ENCODE peak calls at places on chromosomes 3 and 15, in five cellular contexts. K, G, W, Z and L are unnamed samples.

GRCh38 chr15:88912500-88912921 is 668 bp downstream of the MFGE8 start:
- DNase-seq in Z (peak), K (no peak), G (peak), W (no peak), L (no peak)

GRCh38 chr3:17820704-17821103 is 78.3 kb upstream of the TBC1D5 start:
- DNase-seq in G (no peak), K (no peak), Z (no peak), W (no peak), L (no peak)

GRCh38 chr3:435161-435560 is 238.6 kb downstream of the CHL1 start:
- DNase-seq in K (no peak), W (no peak), Z (no peak), G (no peak), L (no peak)

GRCh38 chr3:55718475-55718874 is 231.4 kb upstream of the WNT5A start:
- DNase-seq in Z (no peak), G (no peak), K (no peak), W (no peak), L (no peak)

GRCh38 chr3:192655040-192655439 is 72.3 kb downstream of the FGF12 start:
- DNase-seq in K (no peak), Z (no peak), G (no peak), W (no peak), L (no peak)

GRCh38 chr3:128800241-128801187 is 74.5 kb downstream of the RAB7A start:
- DNase-seq in G (no peak), W (no peak), K (no peak), Z (peak), L (no peak)

GRCh38 chr3:153881201-153881600 is 240.0 kb upstream of the ARHGEF26 start:
- DNase-seq in W (no peak), G (no peak), Z (no peak), K (no peak), L (no peak)

GRCh38 chr3:20480771-20481170 is 294.8 kb upstream of the SGO1 start:
- DNase-seq in W (no peak), K (no peak), G (no peak), Z (no peak), L (no peak)

GRCh38 chr15:26771917-26772587 is 814 bp downstream of the GABRB3 start:
- DNase-seq in W (no peak), G (no peak), K (no peak), Z (no peak), L (no peak)

GRCh38 chr3:37668831-37669610 is 192.7 kb upstream of the CTDSPL start:
- DNase-seq in Z (no peak), K (peak), W (no peak), G (no peak), L (no peak)

GRCh38 chr15:93341164-93341563 is 252.2 kb upstream of the RGMA start:
- DNase-seq in W (no peak), K (no peak), G (no peak), Z (no peak), L (no peak)

GRCh38 chr3:15726043-15726442 is 71.7 kb downstream of the ANKRD28 start:
- DNase-seq in W (no peak), K (no peak), G (peak), Z (no peak), L (no peak)

GRCh38 chr3:98962189-98962930 is 60.9 kb upstream of the DCBLD2 start:
- DNase-seq in G (no peak), W (no peak), Z (no peak), K (no peak), L (peak)

GRCh38 chr3:129888739-129889138 is 4.8 kb downstream of the TMCC1 start:
- DNase-seq in G (no peak), Z (no peak), K (no peak), W (no peak), L (no peak)

GRCh38 chr3:4940985-4941384 is 38.3 kb upstream of the BHLHE40 start:
- DNase-seq in Z (no peak), W (no peak), G (no peak), K (no peak), L (no peak)

GRCh38 chr3:171187706-171188290 is 161.3 kb upstream of the SLC2A2 start:
- DNase-seq in K (no peak), G (peak), Z (no peak), W (no peak), L (peak)

GRCh38 chr15:75718326-75718725 is 5.7 kb upstream of the CSPG4 start:
- DNase-seq in K (peak), Z (no peak), W (no peak), G (no peak), L (peak)

GRCh38 chr3:5197022-5197421 is 9.5 kb downstream of the EDEM1 start:
- DNase-seq in W (no peak), K (no peak), Z (no peak), G (no peak), L (no peak)

GRCh38 chr3:177060492-177060891 is 136.8 kb downstream of the TBL1XR1 start:
- DNase-seq in G (no peak), W (no peak), Z (no peak), K (no peak), L (no peak)

GRCh38 chr15:60275624-60276023 is 122.2 kb downstream of the ANXA2 start:
- DNase-seq in Z (no peak), W (no peak), G (no peak), K (no peak), L (no peak)

DNA sequence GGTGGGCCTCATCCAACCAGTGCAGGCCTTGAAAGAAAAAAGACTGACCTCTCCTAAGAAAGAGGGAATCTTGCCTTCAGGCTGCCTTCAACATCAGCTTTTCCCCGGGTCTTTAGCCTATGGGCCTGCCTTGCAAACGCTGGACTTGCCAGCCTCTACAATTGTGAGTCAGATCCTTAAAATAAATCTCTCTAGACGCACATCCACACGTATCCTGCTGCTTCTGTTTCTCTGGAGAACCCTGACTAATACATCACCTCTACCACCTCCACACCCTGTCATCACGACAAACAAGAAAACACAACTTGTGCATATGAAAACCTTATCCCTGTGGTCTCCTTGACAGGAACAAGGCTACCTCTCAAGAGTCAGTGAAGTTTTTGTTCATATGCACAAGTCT is 11.8 kb downstream of the CYFIP1 start:
- DNase-seq in Z (no peak), W (no peak), K (no peak), G (no peak), L (no peak)
- TF ChIP-seq CTCF in Z (no peak), W (no peak), K (no peak), G (no peak), L (no peak)

GRCh38 chr3:65402597-65402996 is 636.1 kb downstream of the MAGI1 start:
- DNase-seq in Z (peak), W (no peak), G (no peak), K (no peak), L (peak)
- TF ChIP-seq CTCF in Z (no peak), W (no peak), G (no peak), K (no peak), L (no peak)

DNA sequence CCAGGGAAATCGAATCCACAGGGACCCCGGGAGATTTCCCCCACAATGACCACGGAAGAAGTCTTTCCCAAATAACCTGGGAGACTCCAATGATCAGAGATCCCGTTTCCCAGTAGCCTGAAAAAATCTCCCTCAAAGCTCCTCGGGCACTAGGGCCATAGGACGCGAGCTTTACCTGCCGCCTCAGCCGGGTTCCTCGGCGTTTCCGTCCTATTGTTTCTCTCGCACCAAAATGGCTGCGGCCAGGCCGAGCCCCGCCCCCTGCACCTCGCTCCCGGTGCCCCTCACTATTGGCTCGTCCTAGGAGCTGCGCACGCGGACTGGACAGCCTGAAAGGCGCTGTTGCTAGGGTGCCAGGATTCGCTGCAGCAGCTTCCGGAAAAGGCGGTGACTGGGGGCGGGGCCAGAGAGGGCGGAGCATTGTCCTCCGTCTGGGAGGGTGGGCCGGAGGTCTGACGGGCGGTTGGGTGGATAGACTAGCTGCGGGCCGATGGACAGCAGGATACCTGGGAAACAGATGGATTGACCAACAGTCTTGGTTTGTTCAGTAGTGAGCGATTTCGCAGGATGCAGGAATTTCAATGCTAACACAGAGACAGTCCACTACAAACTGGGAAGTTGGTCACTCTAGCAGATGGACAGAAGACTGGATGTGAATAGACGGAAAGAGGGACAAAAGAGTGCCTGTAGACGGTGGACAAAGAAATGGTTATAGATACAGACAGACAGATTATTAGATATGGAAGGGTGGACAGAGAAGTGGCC is at the start of gene IP6K2:
- DNase-seq in K (peak), G (peak), W (peak), Z (peak), L (peak)
- TF ChIP-seq CTCF in K (no peak), G (no peak), W (no peak), Z (no peak), L (no peak)

DNA sequence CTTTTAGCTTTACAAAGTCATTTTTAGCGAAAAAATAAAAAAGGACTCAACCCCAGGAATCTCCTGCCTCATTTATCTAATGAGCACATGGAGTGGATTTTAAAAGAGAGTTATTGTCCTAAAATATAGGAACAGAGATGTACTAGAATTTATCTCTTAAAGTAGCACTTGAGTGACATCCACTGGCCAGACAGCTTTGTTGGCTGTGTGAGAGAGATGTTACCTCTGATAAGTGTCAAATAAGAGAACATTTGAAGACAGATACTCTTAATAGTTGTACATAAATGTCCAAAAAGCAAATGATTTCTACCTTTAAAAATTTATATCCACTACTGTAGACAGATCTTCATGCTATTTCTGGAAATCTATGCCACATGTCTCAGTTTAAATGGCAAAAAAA is 12.3 kb upstream of the MFSD1 start:
- DNase-seq in W (no peak), Z (no peak), G (no peak), K (no peak), L (peak)
- TF ChIP-seq CTCF in W (no peak), Z (peak), G (no peak), K (no peak), L (peak)

GRCh38 chr15:98745179-98745578 is 96.8 kb downstream of the IGF1R start:
- DNase-seq in K (no peak), Z (no peak), G (no peak), W (no peak), L (peak)
- TF ChIP-seq CTCF in K (no peak), Z (no peak), G (no peak), W (no peak), L (no peak)

GRCh38 chr15:84865074-84865569 is 19.3 kb upstream of the SLC28A1 start:
- DNase-seq in W (no peak), K (no peak), Z (no peak), G (no peak), L (no peak)

GRCh38 chr15:84859651-84860050 is 24.8 kb upstream of the SLC28A1 start:
- DNase-seq in W (no peak), G (no peak), K (no peak), Z (no peak), L (no peak)

GRCh38 chr15:84862214-84862975 is 22.1 kb upstream of the SLC28A1 start:
- DNase-seq in W (no peak), G (no peak), K (no peak), Z (no peak), L (no peak)

GRCh38 chr15:84864429-84864795 is 20.1 kb upstream of the SLC28A1 start:
- DNase-seq in G (no peak), K (no peak), W (no peak), Z (no peak), L (no peak)

DNA sequence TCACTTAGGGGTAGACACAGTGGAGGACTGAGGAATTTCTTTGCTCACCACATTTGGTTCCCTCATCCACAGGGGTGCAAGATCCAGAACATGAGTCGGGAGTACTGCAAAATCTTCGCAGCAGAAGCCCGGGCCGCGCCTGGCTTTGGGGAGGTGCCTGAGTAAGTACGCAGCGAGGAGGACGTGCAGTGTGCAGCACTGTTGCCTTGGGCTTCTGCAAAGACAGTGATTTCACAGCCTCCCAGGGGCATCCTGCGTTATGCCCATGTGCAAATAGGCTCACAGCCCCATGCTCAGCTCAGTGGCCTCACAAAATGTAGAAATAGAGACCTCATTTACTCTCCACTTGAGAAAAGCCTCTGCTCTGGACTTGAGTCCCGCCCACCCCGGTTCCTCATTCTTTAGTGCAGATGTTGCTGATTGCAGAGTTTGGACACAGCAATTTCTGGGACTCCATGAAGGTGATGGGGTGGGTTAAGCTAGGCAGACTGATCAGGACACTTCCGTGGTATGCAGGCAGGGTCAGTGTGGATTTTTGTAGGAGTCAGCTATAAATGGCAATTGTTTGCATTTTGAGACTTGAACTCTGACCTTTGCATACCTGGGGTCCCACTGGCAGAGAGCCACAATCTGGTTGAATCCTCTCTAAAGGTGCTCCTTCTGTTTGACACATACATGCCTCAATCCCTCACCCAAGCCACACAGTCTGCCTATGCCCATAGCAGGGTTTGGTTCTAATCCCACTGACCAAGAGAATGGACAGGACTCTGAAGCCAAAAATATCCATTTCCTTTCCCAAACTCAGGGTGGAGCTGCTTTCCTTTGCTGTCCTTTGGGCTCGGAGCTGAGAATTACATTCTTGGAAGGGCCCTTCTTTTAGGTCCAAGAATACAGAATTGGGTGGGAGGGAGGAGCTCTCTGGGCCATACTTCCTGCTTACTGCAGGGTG is 20.7 kb upstream of the SLC28A1 start:
- DNase-seq in K (no peak), G (no peak), Z (no peak), W (no peak), L (no peak)
- TF ChIP-seq CTCF in K (no peak), G (no peak), Z (peak), W (no peak), L (no peak)

GRCh38 chr3:122301063-122301462 is 24.0 kb upstream of the CSTA start:
- DNase-seq in W (no peak), K (no peak), G (peak), Z (no peak), L (no peak)

GRCh38 chr3:122299222-122299621 is 25.8 kb upstream of the CSTA start:
- DNase-seq in G (no peak), Z (no peak), K (no peak), W (no peak), L (no peak)

GRCh38 chr3:122295286-122295685 is 29.8 kb upstream of the CSTA start:
- DNase-seq in Z (no peak), W (no peak), G (no peak), K (no peak), L (no peak)

GRCh38 chr3:122298239-122298638 is 26.8 kb upstream of the CSTA start:
- DNase-seq in K (no peak), W (no peak), Z (no peak), G (peak), L (no peak)

DNA sequence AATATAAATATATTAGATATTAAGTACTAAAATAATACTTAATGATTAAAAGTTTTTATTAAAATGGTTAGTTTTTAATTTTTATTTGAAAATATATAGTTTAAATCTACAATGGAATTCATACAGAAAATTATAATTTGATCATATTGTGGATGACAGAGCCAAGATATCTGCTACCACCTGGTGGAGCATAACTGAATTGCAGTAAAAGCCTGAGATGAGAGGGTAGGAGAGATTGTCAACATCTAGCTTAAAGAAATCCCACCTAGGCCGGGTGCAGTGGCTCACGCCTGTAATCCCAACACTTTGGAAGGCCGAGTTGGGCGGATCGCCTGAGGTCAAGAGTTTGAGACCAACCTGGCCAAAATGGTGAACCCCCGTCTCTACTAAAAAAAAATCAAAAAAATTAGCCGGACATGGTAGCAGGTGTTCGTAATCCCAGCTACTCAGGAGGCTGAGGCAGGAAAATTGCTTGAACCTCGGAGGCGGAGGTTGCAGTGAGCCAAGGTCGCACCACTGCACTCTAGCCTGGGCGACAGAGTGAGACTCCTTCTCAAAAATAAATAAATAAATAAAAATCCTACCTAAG is 25.1 kb upstream of the CSTA start:
- DNase-seq in K (no peak), W (no peak), Z (no peak), G (no peak), L (peak)
- TF ChIP-seq CTCF in K (no peak), W (peak), Z (peak), G (peak), L (peak)

GRCh38 chr3:173988912-173989311 is 591.4 kb downstream of the NLGN1 start:
- DNase-seq in Z (no peak), W (no peak), K (no peak), G (no peak), L (no peak)

DNA sequence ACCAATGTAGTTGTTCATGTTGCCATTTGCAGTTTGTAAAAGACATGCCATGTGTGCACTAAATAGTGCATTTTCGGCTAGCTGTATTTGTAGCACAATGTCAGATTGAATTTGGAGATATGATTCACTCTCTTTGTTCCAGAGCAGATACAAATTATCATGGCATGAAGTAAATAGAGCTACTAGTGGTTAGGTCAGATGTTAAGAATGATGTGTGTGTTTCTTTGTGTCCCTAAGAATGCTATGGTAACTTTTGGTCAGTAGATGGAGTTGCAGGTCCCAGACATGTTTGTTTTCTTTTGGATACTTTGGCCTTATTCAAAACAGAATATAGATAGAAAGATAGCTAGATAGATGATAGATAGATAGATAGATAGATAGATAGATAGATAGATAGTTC is 595.8 kb downstream of the NLGN1 start:
- DNase-seq in K (no peak), G (peak), Z (no peak), W (no peak), L (no peak)
- TF ChIP-seq CTCF in K (no peak), G (no peak), Z (no peak), W (no peak), L (peak)